ENCODE peak calls at places on chromosomes 12 and 14, in five cellular contexts. E, F, X, V and J are unnamed samples.
A peak's percentile ranks its signal among the peaks of the same experiment; 100 is the strongest.

GRCh38 chr14:68396411-68396930 is 396.4 kb downstream of the ZFP36L1 start:
- DNase-seq in F (no peak), V (no peak), E (no peak), X (no peak), J (no peak)

GRCh38 chr12:10115311-10115710 is 14.7 kb downstream of the CLEC7A start:
- DNase-seq in X (no peak), V (no peak), E (no peak), F (no peak), J (no peak)

GRCh38 chr12:53217049-53217929 is 10.2 kb upstream of the ITGB7 start:
- DNase-seq in V (no peak), E (peak; percentile 96), F (no peak), X (no peak), J (no peak)

GRCh38 chr12:43066471-43066870 is 476.9 kb upstream of the PRICKLE1 start:
- DNase-seq in V (no peak), X (no peak), E (no peak), F (no peak), J (no peak)

GRCh38 chr12:89208661-89209096 is 143.6 kb downstream of the DUSP6 start:
- DNase-seq in E (no peak), X (no peak), F (no peak), V (no peak), J (no peak)

GRCh38 chr12:103269962-103270361 is 225.8 kb downstream of the C12orf42 start:
- DNase-seq in E (no peak), F (no peak), V (no peak), X (no peak), J (no peak)

GRCh38 chr14:73467377-73467776 is 9.0 kb upstream of the NUMB start:
- DNase-seq in F (no peak), E (no peak), X (no peak), V (no peak), J (no peak)

GRCh38 chr12:14545144-14546124 is 22.2 kb downstream of the PLBD1 start:
- DNase-seq in X (no peak), F (no peak), E (no peak), V (no peak), J (no peak)

GRCh38 chr12:38771871-38772270 is 133.5 kb downstream of the CPNE8 start:
- DNase-seq in V (no peak), E (no peak), F (no peak), X (no peak), J (no peak)

GRCh38 chr12:123886258-123886657 is 86.4 kb downstream of the CCDC92 start:
- DNase-seq in V (no peak), E (no peak), X (no peak), F (no peak), J (no peak)

GRCh38 chr14:64786296-64787149 is 82.3 kb downstream of the PLEKHG3 start:
- DNase-seq in F (no peak), V (no peak), E (no peak), X (no peak), J (no peak)

GRCh38 chr12:6452245-6452731 is 446 bp downstream of the TAPBPL start:
- DNase-seq in E (no peak), F (no peak), X (no peak), V (peak; percentile 58), J (no peak)